ENCODE peak calls at places on chromosomes 1 and 21, in eight cellular contexts. One of them, this sample, is unnamed.

GRCh38 chr1:192109576-192109975 is 48.7 kb upstream of the RGS18 start:
- DNase-seq in lower leg skin: no peak
- DNase-seq in kidney epithelial cell: no peak
- DNase-seq in osteocyte: no peak
- DNase-seq in neural progenitor cell: no peak
- DNase-seq in esophagus muscularis mucosa: no peak
- DNase-seq in PC-9: no peak
- DNase-seq in choroid plexus epithelial cell: no peak
- DNase-seq in this sample: no peak

GRCh38 chr1:168360622-168361021 is 79.9 kb downstream of the TBX19 start:
- DNase-seq in PC-9: no peak
- DNase-seq in neural progenitor cell: no peak
- DNase-seq in lower leg skin: no peak
- DNase-seq in esophagus muscularis mucosa: peak; percentile 77
- DNase-seq in osteocyte: no peak
- DNase-seq in choroid plexus epithelial cell: no peak
- DNase-seq in kidney epithelial cell: no peak
- DNase-seq in this sample: no peak

GRCh38 chr21:36478207-36478701 is 1.7 kb downstream of the CLDN14 start:
- DNase-seq in kidney epithelial cell: peak; percentile 81
- DNase-seq in lower leg skin: no peak
- DNase-seq in PC-9: peak; percentile 74
- DNase-seq in esophagus muscularis mucosa: no peak
- DNase-seq in neural progenitor cell: no peak
- DNase-seq in osteocyte: no peak
- DNase-seq in choroid plexus epithelial cell: peak; percentile 90
- DNase-seq in this sample: no peak

GRCh38 chr1:219533280-219533679 is 79.6 kb downstream of the ZC3H11B start:
- DNase-seq in esophagus muscularis mucosa: no peak
- DNase-seq in kidney epithelial cell: no peak
- DNase-seq in choroid plexus epithelial cell: peak; percentile 40
- DNase-seq in osteocyte: no peak
- DNase-seq in lower leg skin: no peak
- DNase-seq in PC-9: no peak
- DNase-seq in neural progenitor cell: no peak
- DNase-seq in this sample: no peak

GRCh38 chr1:200279810-200280411 is 129.9 kb downstream of the ZNF281 start:
- DNase-seq in esophagus muscularis mucosa: no peak
- DNase-seq in choroid plexus epithelial cell: peak; percentile 78
- DNase-seq in PC-9: no peak
- DNase-seq in kidney epithelial cell: no peak
- DNase-seq in neural progenitor cell: peak; percentile 72
- DNase-seq in lower leg skin: no peak
- DNase-seq in osteocyte: no peak
- DNase-seq in this sample: no peak

GRCh38 chr1:115411388-115412063 is 73.5 kb upstream of the NGF start:
- DNase-seq in osteocyte: no peak
- DNase-seq in lower leg skin: no peak
- DNase-seq in choroid plexus epithelial cell: peak; percentile 83
- DNase-seq in kidney epithelial cell: no peak
- DNase-seq in neural progenitor cell: no peak
- DNase-seq in esophagus muscularis mucosa: peak; percentile 37
- DNase-seq in PC-9: peak; percentile 97
- DNase-seq in this sample: no peak

GRCh38 chr1:216178266-216178665 is 245.0 kb downstream of the USH2A start:
- DNase-seq in kidney epithelial cell: no peak
- DNase-seq in lower leg skin: no peak
- DNase-seq in esophagus muscularis mucosa: no peak
- DNase-seq in PC-9: no peak
- DNase-seq in neural progenitor cell: no peak
- DNase-seq in choroid plexus epithelial cell: peak; percentile 12
- DNase-seq in osteocyte: no peak
- DNase-seq in this sample: no peak

GRCh38 chr1:116477428-116477827 is 93.4 kb downstream of the CD58 start:
- DNase-seq in choroid plexus epithelial cell: peak; percentile 41
- DNase-seq in kidney epithelial cell: no peak
- DNase-seq in osteocyte: no peak
- DNase-seq in PC-9: no peak
- DNase-seq in neural progenitor cell: no peak
- DNase-seq in esophagus muscularis mucosa: no peak
- DNase-seq in lower leg skin: peak; percentile 36
- DNase-seq in this sample: no peak

GRCh38 chr1:168084396-168085231 is 52.1 kb downstream of the GPR161 start:
- DNase-seq in kidney epithelial cell: no peak
- DNase-seq in lower leg skin: peak; percentile 91
- DNase-seq in choroid plexus epithelial cell: peak; percentile 66
- DNase-seq in PC-9: no peak
- DNase-seq in neural progenitor cell: peak; percentile 75
- DNase-seq in esophagus muscularis mucosa: peak; percentile 90
- DNase-seq in osteocyte: no peak
- DNase-seq in this sample: peak; percentile 68

GRCh38 chr1:10598088-10598712 is 123.5 kb downstream of the PEX14 start:
- DNase-seq in osteocyte: no peak
- DNase-seq in lower leg skin: no peak
- DNase-seq in neural progenitor cell: peak; percentile 27
- DNase-seq in choroid plexus epithelial cell: no peak
- DNase-seq in esophagus muscularis mucosa: no peak
- DNase-seq in PC-9: no peak
- DNase-seq in kidney epithelial cell: no peak
- DNase-seq in this sample: no peak

GRCh38 chr1:172561252-172561651 is 28.3 kb downstream of the SUCO start:
- DNase-seq in esophagus muscularis mucosa: no peak
- DNase-seq in kidney epithelial cell: no peak
- DNase-seq in neural progenitor cell: no peak
- DNase-seq in choroid plexus epithelial cell: no peak
- DNase-seq in lower leg skin: no peak
- DNase-seq in osteocyte: no peak
- DNase-seq in PC-9: no peak
- DNase-seq in this sample: no peak

GRCh38 chr21:20647603-20648002 is 350.6 kb upstream of the NCAM2 start:
- DNase-seq in neural progenitor cell: no peak
- DNase-seq in PC-9: no peak
- DNase-seq in esophagus muscularis mucosa: no peak
- DNase-seq in lower leg skin: no peak
- DNase-seq in kidney epithelial cell: no peak
- DNase-seq in choroid plexus epithelial cell: peak; percentile 53
- DNase-seq in osteocyte: no peak
- DNase-seq in this sample: no peak

GRCh38 chr1:39129514-39129913 is 75.0 kb upstream of the MACF1 start:
- DNase-seq in osteocyte: no peak
- DNase-seq in choroid plexus epithelial cell: peak; percentile 70
- DNase-seq in lower leg skin: no peak
- DNase-seq in neural progenitor cell: peak; percentile 21
- DNase-seq in kidney epithelial cell: no peak
- DNase-seq in esophagus muscularis mucosa: no peak
- DNase-seq in PC-9: no peak
- DNase-seq in this sample: no peak
- TF ChIP-seq CTCF in osteocyte: peak; percentile 51
- TF ChIP-seq CTCF in choroid plexus epithelial cell: peak; percentile 61
- TF ChIP-seq CTCF in lower leg skin: no peak
- TF ChIP-seq CTCF in neural progenitor cell: peak; percentile 36
- TF ChIP-seq CTCF in kidney epithelial cell: peak; percentile 42
- TF ChIP-seq CTCF in esophagus muscularis mucosa: peak; percentile 36
- TF ChIP-seq CTCF in PC-9: no peak
- TF ChIP-seq CTCF in this sample: peak; percentile 23

GRCh38 chr1:80274256-80274655 is 1267.7 kb upstream of the ADGRL4 start:
- DNase-seq in esophagus muscularis mucosa: no peak
- DNase-seq in osteocyte: no peak
- DNase-seq in kidney epithelial cell: no peak
- DNase-seq in PC-9: no peak
- DNase-seq in neural progenitor cell: no peak
- DNase-seq in lower leg skin: no peak
- DNase-seq in choroid plexus epithelial cell: no peak
- DNase-seq in this sample: no peak

GRCh38 chr1:80272495-80272894 is 1266.0 kb upstream of the ADGRL4 start:
- DNase-seq in kidney epithelial cell: no peak
- DNase-seq in lower leg skin: no peak
- DNase-seq in esophagus muscularis mucosa: no peak
- DNase-seq in neural progenitor cell: no peak
- DNase-seq in PC-9: no peak
- DNase-seq in choroid plexus epithelial cell: no peak
- DNase-seq in osteocyte: no peak
- DNase-seq in this sample: no peak
- TF ChIP-seq CTCF in kidney epithelial cell: no peak
- TF ChIP-seq CTCF in lower leg skin: no peak
- TF ChIP-seq CTCF in esophagus muscularis mucosa: no peak
- TF ChIP-seq CTCF in neural progenitor cell: no peak
- TF ChIP-seq CTCF in PC-9: no peak
- TF ChIP-seq CTCF in choroid plexus epithelial cell: no peak
- TF ChIP-seq CTCF in osteocyte: no peak
- TF ChIP-seq CTCF in this sample: no peak

DNA sequence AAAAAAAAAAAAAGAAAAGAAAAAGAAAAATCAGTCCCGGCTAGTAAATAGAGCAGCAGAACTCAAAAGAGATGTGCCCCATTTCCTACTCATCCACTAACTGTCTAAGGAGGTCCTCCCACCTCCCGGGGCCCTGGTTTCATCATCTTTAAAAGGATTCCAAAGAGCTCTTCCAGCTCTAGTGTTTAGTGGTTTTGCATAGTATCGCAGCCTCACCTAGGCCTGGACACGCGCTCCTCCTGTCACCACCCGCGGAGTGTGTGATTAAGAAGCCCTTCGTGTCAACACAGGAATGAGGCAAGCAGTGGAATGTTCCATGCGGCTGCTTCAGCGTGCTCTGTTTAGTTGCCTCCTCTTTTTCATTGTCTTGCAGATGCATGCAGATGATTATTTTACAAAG is 49.0 kb downstream of the LBR start:
- DNase-seq in PC-9: no peak
- DNase-seq in neural progenitor cell: peak; percentile 64
- DNase-seq in lower leg skin: no peak
- DNase-seq in choroid plexus epithelial cell: peak; percentile 91
- DNase-seq in esophagus muscularis mucosa: no peak
- DNase-seq in osteocyte: no peak
- DNase-seq in kidney epithelial cell: peak; percentile 58
- DNase-seq in this sample: no peak
- TF ChIP-seq CTCF in PC-9: no peak
- TF ChIP-seq CTCF in neural progenitor cell: no peak
- TF ChIP-seq CTCF in lower leg skin: no peak
- TF ChIP-seq CTCF in choroid plexus epithelial cell: no peak
- TF ChIP-seq CTCF in esophagus muscularis mucosa: no peak
- TF ChIP-seq CTCF in osteocyte: no peak
- TF ChIP-seq CTCF in kidney epithelial cell: no peak
- TF ChIP-seq CTCF in this sample: no peak

GRCh38 chr1:193408782-193409293 is 222.4 kb upstream of the B3GALT2 start:
- DNase-seq in osteocyte: no peak
- DNase-seq in lower leg skin: peak; percentile 86
- DNase-seq in kidney epithelial cell: peak; percentile 45
- DNase-seq in PC-9: no peak
- DNase-seq in choroid plexus epithelial cell: peak; percentile 98
- DNase-seq in esophagus muscularis mucosa: no peak
- DNase-seq in neural progenitor cell: peak; percentile 13
- DNase-seq in this sample: peak; percentile 73
- TF ChIP-seq CTCF in osteocyte: no peak
- TF ChIP-seq CTCF in lower leg skin: no peak
- TF ChIP-seq CTCF in kidney epithelial cell: no peak
- TF ChIP-seq CTCF in PC-9: no peak
- TF ChIP-seq CTCF in choroid plexus epithelial cell: peak; percentile 14
- TF ChIP-seq CTCF in esophagus muscularis mucosa: no peak
- TF ChIP-seq CTCF in neural progenitor cell: no peak
- TF ChIP-seq CTCF in this sample: no peak

DNA sequence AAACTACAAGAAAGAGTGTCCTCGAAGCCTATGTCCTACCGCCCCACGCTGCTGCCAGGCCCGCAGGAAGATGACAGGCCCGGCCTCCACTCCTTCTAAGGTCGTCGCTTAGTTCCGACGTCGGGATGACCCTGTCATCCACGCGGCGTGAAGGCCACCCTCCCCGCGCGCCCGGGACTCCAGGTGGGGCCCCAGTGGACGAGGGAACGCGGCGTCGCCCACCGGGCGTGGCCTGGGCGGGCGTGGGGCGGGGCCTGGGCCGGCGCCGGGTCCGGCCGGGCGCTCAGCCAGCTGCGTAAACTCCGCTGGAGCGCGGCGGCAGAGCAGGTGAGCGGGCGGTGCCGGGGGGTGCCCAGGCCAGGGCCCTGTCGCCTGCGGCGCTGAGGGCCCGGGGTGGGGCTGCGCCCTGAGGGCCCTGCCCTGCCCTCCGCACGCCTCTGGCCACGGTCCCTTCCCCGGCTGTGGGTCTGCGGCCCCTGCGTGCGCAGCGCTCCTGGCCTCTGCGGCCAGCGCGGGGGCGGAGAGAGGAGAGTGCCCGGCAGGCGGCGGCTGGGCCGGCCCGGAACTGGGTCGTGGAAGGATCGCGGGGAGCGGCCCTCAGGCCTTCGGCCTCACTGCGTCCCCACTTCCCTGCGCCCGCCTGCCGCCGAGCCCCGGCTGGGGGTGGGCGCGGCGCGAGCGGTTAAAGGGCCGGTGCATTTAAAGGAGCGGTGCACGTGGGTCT is at the start of gene PSEN2:
- DNase-seq in PC-9: no peak
- DNase-seq in kidney epithelial cell: no peak
- DNase-seq in choroid plexus epithelial cell: peak; percentile 25
- DNase-seq in esophagus muscularis mucosa: peak; percentile 92
- DNase-seq in osteocyte: no peak
- DNase-seq in lower leg skin: peak; percentile 93
- DNase-seq in neural progenitor cell: peak; percentile 74
- DNase-seq in this sample: peak; percentile 76
- TF ChIP-seq CTCF in PC-9: no peak
- TF ChIP-seq CTCF in kidney epithelial cell: no peak
- TF ChIP-seq CTCF in choroid plexus epithelial cell: no peak
- TF ChIP-seq CTCF in esophagus muscularis mucosa: peak; percentile 15
- TF ChIP-seq CTCF in osteocyte: peak; percentile 43
- TF ChIP-seq CTCF in lower leg skin: no peak
- TF ChIP-seq CTCF in neural progenitor cell: peak; percentile 29
- TF ChIP-seq CTCF in this sample: peak; percentile 31

DNA sequence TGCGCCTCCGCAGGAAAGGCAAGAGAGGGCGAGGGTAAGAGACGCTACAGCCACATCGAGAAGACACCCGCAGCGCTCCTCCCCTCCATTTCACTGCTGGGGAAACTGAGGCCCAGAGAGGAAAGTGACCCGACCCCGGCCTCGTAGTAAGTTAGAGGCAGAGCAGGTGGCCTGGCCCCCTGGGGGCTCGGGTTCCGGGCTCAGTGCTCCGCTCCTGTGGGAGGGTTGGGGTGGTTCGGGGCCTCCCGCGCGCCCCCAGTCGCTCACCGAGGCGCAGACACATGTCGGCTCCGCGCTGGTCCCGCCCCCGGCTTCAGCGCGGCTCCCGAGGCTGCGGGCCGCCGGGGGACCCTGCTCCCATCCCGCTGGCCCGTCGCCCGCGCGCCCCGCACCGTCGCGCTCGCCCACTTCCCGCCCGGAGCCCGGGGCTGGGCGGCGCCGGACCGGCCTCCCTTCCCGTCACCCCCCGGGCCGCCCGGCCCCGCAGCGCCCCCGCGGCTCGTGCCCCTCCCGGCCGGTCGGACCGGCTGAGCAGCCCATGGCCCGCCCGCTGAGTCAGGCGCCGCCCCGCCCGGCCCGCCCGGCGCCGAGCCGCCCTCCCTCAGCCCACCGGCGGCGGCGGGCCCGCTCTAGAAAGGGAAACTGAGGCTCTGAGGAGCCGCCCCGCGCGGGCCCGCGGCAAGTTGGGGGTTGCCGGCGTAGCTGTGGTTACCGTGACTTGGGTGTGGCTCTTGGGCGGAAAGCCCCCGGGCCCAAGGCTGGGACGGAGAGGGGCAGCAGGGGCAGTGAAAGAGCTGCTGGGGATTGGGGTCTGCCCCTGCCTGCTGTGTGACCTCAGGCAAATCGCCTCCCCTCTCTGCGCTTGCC is at the start of gene TMEM54:
- DNase-seq in lower leg skin: peak; percentile 89
- DNase-seq in esophagus muscularis mucosa: no peak
- DNase-seq in PC-9: no peak
- DNase-seq in neural progenitor cell: peak; percentile 67
- DNase-seq in choroid plexus epithelial cell: no peak
- DNase-seq in kidney epithelial cell: no peak
- DNase-seq in osteocyte: no peak
- DNase-seq in this sample: peak; percentile 70
- TF ChIP-seq CTCF in lower leg skin: no peak
- TF ChIP-seq CTCF in esophagus muscularis mucosa: no peak
- TF ChIP-seq CTCF in PC-9: no peak
- TF ChIP-seq CTCF in neural progenitor cell: no peak
- TF ChIP-seq CTCF in choroid plexus epithelial cell: no peak
- TF ChIP-seq CTCF in kidney epithelial cell: no peak
- TF ChIP-seq CTCF in osteocyte: no peak
- TF ChIP-seq CTCF in this sample: no peak

This sample was measured in uterus.